ENCODE peak calls at places on chromosome 12, in four cellular contexts. One of them, this sample, is unnamed.

GRCh38 chr12:42426733-42427132 is 100.8 kb downstream of the PPHLN1 start:
- DNase-seq in ovary: no peak
- DNase-seq in heart left ventricle: no peak
- DNase-seq in tibial nerve: no peak
- DNase-seq in this sample: no peak

GRCh38 chr12:52010152-52010622 is 3.4 kb downstream of the TAMALIN start:
- DNase-seq in ovary: peak
- DNase-seq in heart left ventricle: peak
- DNase-seq in tibial nerve: peak
- DNase-seq in this sample: no peak

GRCh38 chr12:58030566-58031279 is 89.4 kb downstream of the ATP23 start:
- DNase-seq in ovary: no peak
- DNase-seq in heart left ventricle: no peak
- DNase-seq in tibial nerve: no peak
- DNase-seq in this sample: no peak

GRCh38 chr12:101021911-101022388 is 188.1 kb downstream of the SLC5A8 start:
- DNase-seq in ovary: no peak
- DNase-seq in heart left ventricle: no peak
- DNase-seq in tibial nerve: no peak
- DNase-seq in this sample: no peak

GRCh38 chr12:69475237-69475984 is 5.2 kb downstream of the FRS2 start:
- DNase-seq in ovary: no peak
- DNase-seq in heart left ventricle: no peak
- DNase-seq in tibial nerve: no peak
- DNase-seq in this sample: no peak

GRCh38 chr12:21607701-21608100 is 3.1 kb upstream of the GYS2 start:
- DNase-seq in ovary: no peak
- DNase-seq in heart left ventricle: no peak
- DNase-seq in tibial nerve: no peak
- DNase-seq in this sample: no peak

GRCh38 chr12:117980621-117981020 is 11.8 kb upstream of the KSR2 start:
- DNase-seq in ovary: no peak
- DNase-seq in heart left ventricle: no peak
- DNase-seq in tibial nerve: no peak
- DNase-seq in this sample: no peak

GRCh38 chr12:3728686-3729085 is 24.2 kb downstream of the CRACR2A start:
- DNase-seq in ovary: no peak
- DNase-seq in heart left ventricle: no peak
- DNase-seq in tibial nerve: no peak
- DNase-seq in this sample: no peak

GRCh38 chr12:56084958-56085543 is 5.1 kb downstream of the ERBB3 start:
- DNase-seq in ovary: no peak
- DNase-seq in heart left ventricle: no peak
- DNase-seq in tibial nerve: no peak
- DNase-seq in this sample: no peak

GRCh38 chr12:97960741-97961608 is 498.4 kb downstream of the RMST start:
- DNase-seq in ovary: no peak
- DNase-seq in heart left ventricle: no peak
- DNase-seq in tibial nerve: peak
- DNase-seq in this sample: peak

GRCh38 chr12:43937947-43938346 is 102.1 kb downstream of the TMEM117 start:
- DNase-seq in ovary: no peak
- DNase-seq in heart left ventricle: no peak
- DNase-seq in tibial nerve: no peak
- DNase-seq in this sample: no peak

GRCh38 chr12:115623764-115624334 is 653.6 kb downstream of the MED13L start:
- DNase-seq in ovary: no peak
- DNase-seq in heart left ventricle: peak
- DNase-seq in tibial nerve: no peak
- DNase-seq in this sample: no peak

GRCh38 chr12:109792992-109793391 is 40.2 kb downstream of the TRPV4 start:
- DNase-seq in ovary: no peak
- DNase-seq in heart left ventricle: no peak
- DNase-seq in tibial nerve: no peak
- DNase-seq in this sample: no peak

GRCh38 chr12:88552672-88553079 is 27.6 kb downstream of the KITLG start:
- DNase-seq in ovary: no peak
- DNase-seq in heart left ventricle: no peak
- DNase-seq in tibial nerve: no peak
- DNase-seq in this sample: peak

GRCh38 chr12:56321027-56321426 is 5.2 kb upstream of the CNPY2 start:
- DNase-seq in ovary: no peak
- DNase-seq in heart left ventricle: no peak
- DNase-seq in tibial nerve: no peak
- DNase-seq in this sample: no peak

GRCh38 chr12:11827096-11827841 is 177.8 kb downstream of the ETV6 start:
- DNase-seq in ovary: no peak
- DNase-seq in heart left ventricle: no peak
- DNase-seq in tibial nerve: no peak
- DNase-seq in this sample: no peak

GRCh38 chr12:14153803-14154202 is 172.4 kb upstream of the GRIN2B start:
- DNase-seq in ovary: no peak
- DNase-seq in heart left ventricle: no peak
- DNase-seq in tibial nerve: no peak
- DNase-seq in this sample: no peak
- H3K27ac ChIP-seq in ovary: no peak
- H3K27ac ChIP-seq in heart left ventricle: no peak
- H3K27ac ChIP-seq in tibial nerve: no peak
- H3K27ac ChIP-seq in this sample: no peak

GRCh38 chr12:30847259-30847658 is 79.3 kb upstream of the TSPAN11 start:
- DNase-seq in ovary: no peak
- DNase-seq in heart left ventricle: no peak
- DNase-seq in tibial nerve: peak
- DNase-seq in this sample: peak
- TF ChIP-seq POLR2A in ovary: no peak
- TF ChIP-seq POLR2A in heart left ventricle: no peak
- TF ChIP-seq POLR2A in tibial nerve: no peak
- TF ChIP-seq POLR2A in this sample: no peak

GRCh38 chr12:53380104-53380796 is at the start of gene SP1:
- DNase-seq in ovary: peak
- DNase-seq in heart left ventricle: peak
- DNase-seq in tibial nerve: peak
- DNase-seq in this sample: peak

GRCh38 chr12:53383258-53383657 is 3.3 kb downstream of the SP1 start:
- DNase-seq in ovary: no peak
- DNase-seq in heart left ventricle: no peak
- DNase-seq in tibial nerve: no peak
- DNase-seq in this sample: no peak

GRCh38 chr12:53379389-53380103 is 430 bp upstream of the SP1 start:
- DNase-seq in ovary: peak
- DNase-seq in heart left ventricle: peak
- DNase-seq in tibial nerve: peak
- DNase-seq in this sample: peak

GRCh38 chr12:53381739-53382630 is 2.0 kb downstream of the SP1 start:
- DNase-seq in ovary: peak
- DNase-seq in heart left ventricle: peak
- DNase-seq in tibial nerve: peak
- DNase-seq in this sample: peak

DNA sequence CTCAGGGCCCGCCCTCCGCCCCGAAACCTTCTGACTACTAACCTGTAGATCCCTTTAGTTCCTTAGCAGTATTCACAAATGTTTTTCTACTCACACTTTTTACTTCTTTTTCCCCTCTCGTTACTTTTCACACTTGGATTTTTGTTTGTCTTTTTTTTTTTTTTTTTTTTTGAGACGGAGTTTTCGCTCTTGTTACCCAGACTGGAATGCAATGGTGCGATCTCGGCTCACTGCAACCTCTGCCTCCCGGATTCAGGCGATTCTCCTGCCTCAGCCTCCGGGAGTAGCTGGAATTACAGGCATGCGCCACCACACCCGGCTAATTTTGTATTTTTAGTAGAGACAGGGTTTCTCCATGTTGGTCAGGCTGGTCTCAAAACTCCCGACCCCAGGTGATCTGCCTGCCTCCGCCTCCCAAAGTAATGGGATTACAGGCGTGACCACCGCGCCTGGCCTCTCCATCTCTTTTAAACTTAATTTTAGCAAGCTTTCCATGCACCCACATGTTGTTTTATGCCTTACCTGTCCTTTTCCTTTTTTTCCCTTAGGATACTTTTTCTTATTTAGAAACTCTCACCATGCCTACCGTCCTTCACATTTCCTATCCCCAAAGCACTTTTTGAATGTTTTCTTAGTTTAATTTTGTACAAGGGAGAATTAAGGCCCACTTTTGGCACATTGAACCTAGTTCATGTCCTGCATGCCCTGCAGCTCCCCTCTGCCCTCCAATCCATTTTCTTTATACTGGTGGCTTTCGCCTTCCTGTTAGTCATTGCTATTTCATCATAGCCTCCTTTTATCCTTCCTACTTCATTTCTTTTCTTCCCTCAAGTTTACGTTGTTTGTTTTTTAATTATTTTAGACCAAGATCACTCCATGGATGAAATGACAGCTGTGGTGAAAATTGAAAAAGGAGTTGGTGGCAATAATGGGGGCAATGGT is 1.1 kb downstream of the SP1 start:
- DNase-seq in ovary: peak
- DNase-seq in heart left ventricle: no peak
- DNase-seq in tibial nerve: no peak
- DNase-seq in this sample: no peak
- H3K4me3 ChIP-seq in ovary: peak
- H3K4me3 ChIP-seq in heart left ventricle: peak
- H3K4me3 ChIP-seq in tibial nerve: peak
- H3K4me3 ChIP-seq in this sample: peak

GRCh38 chr12:26119391-26119981 is 5.4 kb downstream of the BHLHE41 start:
- DNase-seq in ovary: no peak
- DNase-seq in heart left ventricle: no peak
- DNase-seq in tibial nerve: peak
- DNase-seq in this sample: no peak

GRCh38 chr12:26122681-26123481 is 2.0 kb downstream of the BHLHE41 start:
- DNase-seq in ovary: peak
- DNase-seq in heart left ventricle: peak
- DNase-seq in tibial nerve: peak
- DNase-seq in this sample: peak

GRCh38 chr12:26121841-26122680 is 2.8 kb downstream of the BHLHE41 start:
- DNase-seq in ovary: peak
- DNase-seq in heart left ventricle: peak
- DNase-seq in tibial nerve: no peak
- DNase-seq in this sample: no peak

GRCh38 chr12:26120561-26121274 is 4.1 kb downstream of the BHLHE41 start:
- DNase-seq in ovary: no peak
- DNase-seq in heart left ventricle: no peak
- DNase-seq in tibial nerve: no peak
- DNase-seq in this sample: no peak

DNA sequence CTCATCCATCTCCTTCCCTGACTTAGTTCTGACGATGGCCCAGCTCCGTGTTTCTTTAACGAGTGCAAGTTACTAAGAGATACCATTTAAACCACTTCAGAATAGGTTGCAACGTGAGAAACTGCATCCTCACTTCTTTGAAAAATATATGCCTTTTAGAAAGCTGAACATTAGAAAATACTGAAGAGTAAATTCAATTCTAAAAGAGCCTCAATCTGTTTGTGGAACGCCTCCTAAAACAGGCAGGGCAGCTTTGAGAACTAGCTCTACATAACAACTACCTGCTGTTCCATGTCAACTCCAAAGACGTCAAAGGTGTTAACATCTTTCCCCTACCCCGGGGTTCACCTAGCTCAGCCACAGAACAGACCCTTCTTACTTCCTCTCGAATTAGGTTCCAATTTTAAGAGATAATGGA is 3.5 kb downstream of the BHLHE41 start:
- DNase-seq in ovary: no peak
- DNase-seq in heart left ventricle: no peak
- DNase-seq in tibial nerve: no peak
- DNase-seq in this sample: no peak
- H3K27ac ChIP-seq in ovary: peak
- H3K27ac ChIP-seq in heart left ventricle: peak
- H3K27ac ChIP-seq in tibial nerve: peak
- H3K27ac ChIP-seq in this sample: peak

DNA sequence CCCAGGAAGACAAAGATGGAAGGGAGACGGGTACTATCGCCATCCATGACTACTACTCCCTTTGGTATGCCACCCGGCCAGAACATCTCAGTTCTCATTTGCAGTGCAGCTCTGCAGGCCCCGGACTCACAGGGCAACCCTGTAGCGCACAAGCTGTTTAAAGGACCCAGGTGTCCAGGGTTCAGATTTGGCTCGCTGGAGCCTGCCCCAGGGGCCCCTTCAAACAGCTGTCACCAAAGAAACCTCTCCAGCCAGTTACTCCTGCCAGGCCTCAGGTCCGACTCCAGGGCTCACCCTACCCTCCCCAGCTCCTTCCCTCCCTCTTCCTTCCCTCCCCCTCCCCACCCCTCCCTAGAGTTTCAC is 5.5 kb upstream of the CHD4 start:
- DNase-seq in ovary: no peak
- DNase-seq in heart left ventricle: no peak
- DNase-seq in tibial nerve: no peak
- DNase-seq in this sample: no peak
- TF ChIP-seq POLR2A in ovary: no peak
- TF ChIP-seq POLR2A in heart left ventricle: no peak
- TF ChIP-seq POLR2A in tibial nerve: no peak
- TF ChIP-seq POLR2A in this sample: no peak

DNA sequence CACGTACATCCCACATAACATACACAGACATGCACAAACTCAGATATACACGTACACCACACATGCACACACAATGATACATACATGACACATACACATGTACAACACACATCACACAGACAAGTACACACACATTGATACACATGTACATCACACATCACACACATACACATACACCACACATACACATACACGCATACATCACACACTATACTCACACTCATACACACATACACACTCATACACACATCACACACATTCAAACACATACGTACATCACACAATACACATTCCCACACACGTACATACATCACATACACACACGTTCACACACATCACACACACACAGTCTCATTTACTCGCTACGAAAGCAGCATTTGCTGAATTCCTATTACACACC is 4.5 kb downstream of the ZNF605 start:
- DNase-seq in ovary: no peak
- DNase-seq in heart left ventricle: no peak
- DNase-seq in tibial nerve: no peak
- DNase-seq in this sample: no peak
- H3K4me3 ChIP-seq in ovary: no peak
- H3K4me3 ChIP-seq in heart left ventricle: no peak
- H3K4me3 ChIP-seq in tibial nerve: no peak
- H3K4me3 ChIP-seq in this sample: no peak

GRCh38 chr12:27981874-27982273 is 9.3 kb upstream of the PTHLH start:
- DNase-seq in ovary: no peak
- DNase-seq in heart left ventricle: no peak
- DNase-seq in tibial nerve: no peak
- DNase-seq in this sample: no peak
- H3K27ac ChIP-seq in ovary: no peak
- H3K27ac ChIP-seq in heart left ventricle: no peak
- H3K27ac ChIP-seq in tibial nerve: no peak
- H3K27ac ChIP-seq in this sample: no peak

GRCh38 chr12:53191885-53192530 is 11.3 kb upstream of the CSAD start:
- DNase-seq in ovary: no peak
- DNase-seq in heart left ventricle: no peak
- DNase-seq in tibial nerve: no peak
- DNase-seq in this sample: no peak
- TF ChIP-seq POLR2A in ovary: no peak
- TF ChIP-seq POLR2A in heart left ventricle: no peak
- TF ChIP-seq POLR2A in tibial nerve: no peak
- TF ChIP-seq POLR2A in this sample: no peak

DNA sequence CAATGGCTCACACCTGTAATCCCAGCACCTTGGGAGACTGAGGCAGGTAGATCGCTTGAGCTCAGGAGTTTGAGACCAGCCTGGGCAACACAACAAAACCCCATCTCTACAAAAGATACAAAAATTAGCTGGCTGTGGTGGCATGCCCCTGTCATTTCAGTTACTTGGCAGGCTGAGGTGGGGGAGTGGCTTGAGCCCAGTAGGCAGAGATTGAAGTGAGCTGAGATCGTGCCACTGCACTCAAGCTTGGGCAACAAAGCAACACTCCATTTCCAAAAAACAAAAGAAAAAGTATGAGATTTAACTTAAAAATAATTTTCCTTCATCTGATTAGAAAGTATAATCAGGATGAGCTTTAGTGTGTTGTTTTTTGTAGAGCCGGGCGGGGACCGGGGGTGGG is 47.9 kb upstream of the BCAT1 start:
- DNase-seq in ovary: no peak
- DNase-seq in heart left ventricle: no peak
- DNase-seq in tibial nerve: no peak
- DNase-seq in this sample: no peak
- H3K4me3 ChIP-seq in ovary: no peak
- H3K4me3 ChIP-seq in heart left ventricle: no peak
- H3K4me3 ChIP-seq in tibial nerve: no peak
- H3K4me3 ChIP-seq in this sample: no peak

This sample was measured in prostate gland.